ENCODE peak calls at places on chromosomes 2 and 18, in eight cellular contexts. M, K, Q, W, F, T, R and J are unnamed samples.

GRCh38 chr2:72138921-72139381 is 8.7 kb downstream of the CYP26B1 start:
- DNase-seq in M (no peak), K (no peak), Q (no peak), W (no peak), F (no peak), T (no peak), R (no peak), J (no peak)

GRCh38 chr2:163198972-163199371 is 360.4 kb upstream of the KCNH7 start:
- DNase-seq in M (no peak), K (no peak), Q (no peak), W (no peak), F (no peak), T (no peak), R (no peak), J (no peak)

GRCh38 chr2:179612108-179612507 is 249.3 kb downstream of the ZNF385B start:
- DNase-seq in M (no peak), K (no peak), Q (no peak), W (no peak), F (no peak), T (no peak), R (no peak), J (no peak)

GRCh38 chr2:181978351-181979150 is 7.1 kb upstream of the PPP1R1C start:
- DNase-seq in M (no peak), K (no peak), Q (no peak), W (no peak), F (no peak), T (no peak), R (no peak), J (no peak)

GRCh38 chr18:5237723-5238370 is 40.8 kb upstream of the AKAIN1 start:
- DNase-seq in M (peak), K (peak), Q (peak), W (peak), F (peak), T (peak), R (peak), J (peak)

GRCh38 chr2:240225116-240225515 is 84.7 kb upstream of the OTOS start:
- DNase-seq in M (no peak), K (no peak), Q (no peak), W (no peak), F (no peak), T (no peak), R (no peak), J (no peak)

GRCh38 chr2:177328056-177328455 is 63.5 kb upstream of the NFE2L2 start:
- DNase-seq in M (no peak), K (no peak), Q (no peak), W (no peak), F (no peak), T (no peak), R (no peak), J (no peak)

GRCh38 chr18:38009335-38009734 is 443.7 kb upstream of the CELF4 start:
- DNase-seq in M (no peak), K (no peak), Q (no peak), W (no peak), F (no peak), T (no peak), R (no peak), J (no peak)

GRCh38 chr2:1572638-1573037 is 159.4 kb downstream of the TPO start:
- DNase-seq in M (no peak), K (no peak), Q (no peak), W (no peak), F (no peak), T (no peak), R (no peak), J (no peak)

GRCh38 chr2:38075436-38076249 is at the start of gene CYP1B1:
- DNase-seq in M (no peak), K (no peak), Q (no peak), W (no peak), F (no peak), T (no peak), R (no peak), J (no peak)

GRCh38 chr18:55422456-55423185 is 165.4 kb downstream of the TCF4 start:
- DNase-seq in M (peak), K (no peak), Q (no peak), W (no peak), F (no peak), T (peak), R (no peak), J (no peak)

GRCh38 chr2:58429285-58429874 is 188.3 kb upstream of the FANCL start:
- DNase-seq in M (no peak), K (no peak), Q (no peak), W (no peak), F (peak), T (no peak), R (no peak), J (no peak)

GRCh38 chr18:55552498-55553189 is 35.3 kb downstream of the TCF4 start:
- DNase-seq in M (no peak), K (peak), Q (no peak), W (no peak), F (peak), T (peak), R (no peak), J (no peak)

GRCh38 chr18:26792661-26793060 is 72.8 kb downstream of the AQP4 start:
- DNase-seq in M (no peak), K (peak), Q (no peak), W (no peak), F (no peak), T (no peak), R (no peak), J (no peak)

GRCh38 chr2:25920326-25920725 is 42.0 kb upstream of the ASXL2 start:
- DNase-seq in M (no peak), K (no peak), Q (no peak), W (no peak), F (no peak), T (no peak), R (no peak), J (no peak)

GRCh38 chr18:23422751-23423418 is 30.2 kb upstream of the RIOK3 start:
- DNase-seq in M (peak), K (no peak), Q (no peak), W (no peak), F (no peak), T (peak), R (no peak), J (peak)

GRCh38 chr2:26179446-26179907 is 6.6 kb downstream of the GAREM2 start:
- DNase-seq in M (no peak), K (no peak), Q (no peak), W (no peak), F (peak), T (peak), R (no peak), J (no peak)

GRCh38 chr18:77208969-77209368 is 40.7 kb upstream of the GALR1 start:
- DNase-seq in M (peak), K (peak), Q (no peak), W (no peak), F (no peak), T (no peak), R (no peak), J (peak)

GRCh38 chr2:120982598-120982997 is 246.9 kb downstream of the GLI2 start:
- DNase-seq in M (no peak), K (no peak), Q (no peak), W (no peak), F (no peak), T (no peak), R (no peak), J (no peak)

GRCh38 chr2:203685081-203685621 is 21.3 kb upstream of the CD28 start:
- DNase-seq in M (no peak), K (peak), Q (no peak), W (peak), F (no peak), T (no peak), R (peak), J (peak)

GRCh38 chr2:164538250-164538866 is 82.9 kb downstream of the GRB14 start:
- DNase-seq in M (peak), K (no peak), Q (no peak), W (peak), F (peak), T (peak), R (no peak), J (no peak)

GRCh38 chr2:238854246-238854645 is 6.4 kb downstream of the TWIST2 start:
- DNase-seq in M (no peak), K (no peak), Q (no peak), W (no peak), F (no peak), T (no peak), R (no peak), J (no peak)

GRCh38 chr2:71348302-71348701 is 16.7 kb downstream of the ZNF638 start:
- DNase-seq in M (peak), K (no peak), Q (no peak), W (no peak), F (no peak), T (peak), R (no peak), J (no peak)

GRCh38 chr2:212994976-212995375 is 156.4 kb downstream of the IKZF2 start:
- DNase-seq in M (no peak), K (no peak), Q (no peak), W (no peak), F (no peak), T (no peak), R (no peak), J (peak)

GRCh38 chr18:7856733-7857132 is 289.6 kb downstream of the PTPRM start:
- DNase-seq in M (no peak), K (peak), Q (no peak), W (no peak), F (no peak), T (no peak), R (no peak), J (no peak)

GRCh38 chr2:165698621-165698946 is 95.5 kb downstream of the GALNT3 start:
- DNase-seq in M (peak), K (no peak), Q (no peak), W (peak), F (peak), T (no peak), R (no peak), J (peak)

GRCh38 chr2:238706673-238707072 is 141.2 kb upstream of the TWIST2 start:
- DNase-seq in M (peak), K (no peak), Q (no peak), W (no peak), F (no peak), T (no peak), R (no peak), J (no peak)

GRCh38 chr2:158931577-158931976 is 36.9 kb upstream of the TANC1 start:
- DNase-seq in M (no peak), K (peak), Q (no peak), W (peak), F (no peak), T (no peak), R (no peak), J (no peak)

GRCh38 chr2:128552806-128553551 is 234.3 kb upstream of the HS6ST1 start:
- DNase-seq in M (no peak), K (no peak), Q (no peak), W (no peak), F (no peak), T (no peak), R (no peak), J (no peak)

GRCh38 chr2:24566630-24567029 is 75.6 kb downstream of the NCOA1 start:
- DNase-seq in M (no peak), K (no peak), Q (no peak), W (no peak), F (no peak), T (no peak), R (no peak), J (no peak)

GRCh38 chr18:35050638-35051287 is 9.6 kb downstream of the MAPRE2 start:
- DNase-seq in M (peak), K (no peak), Q (no peak), W (no peak), F (no peak), T (peak), R (no peak), J (no peak)

GRCh38 chr18:78183815-78184214 is 795.8 kb upstream of the SALL3 start:
- DNase-seq in M (no peak), K (no peak), Q (no peak), W (no peak), F (no peak), T (no peak), R (no peak), J (no peak)

GRCh38 chr2:196535742-196536141 is 103.8 kb upstream of the CCDC150 start:
- DNase-seq in M (peak), K (no peak), Q (no peak), W (no peak), F (no peak), T (no peak), R (no peak), J (no peak)

GRCh38 chr2:201257941-201258665 is 2.2 kb upstream of the CASP8 start:
- DNase-seq in M (peak), K (peak), Q (peak), W (peak), F (no peak), T (peak), R (peak), J (peak)

GRCh38 chr2:239814136-239814916 is 210.8 kb downstream of the NDUFA10 start:
- DNase-seq in M (no peak), K (no peak), Q (no peak), W (no peak), F (peak), T (no peak), R (no peak), J (no peak)

GRCh38 chr2:72803151-72803550 is 22.7 kb downstream of the EXOC6B start:
- DNase-seq in M (no peak), K (no peak), Q (no peak), W (no peak), F (no peak), T (no peak), R (no peak), J (no peak)

GRCh38 chr2:71347517-71347916 is 15.9 kb downstream of the ZNF638 start:
- DNase-seq in M (peak), K (no peak), Q (no peak), W (no peak), F (no peak), T (no peak), R (no peak), J (no peak)

GRCh38 chr2:61660511-61661388 is 122.6 kb upstream of the XPO1 start:
- DNase-seq in M (no peak), K (no peak), Q (no peak), W (no peak), F (no peak), T (peak), R (no peak), J (no peak)